ENCODE peak calls at places on chromosomes 4 and X, in seven cellular contexts. C is colonic mucosa, D is K562, E is BJ, X is uterus, N is BE2C, R is body of pancreas. W is an unnamed sample.

GRCh38 chr4:166512267-166512666 is 639.2 kb downstream of the TLL1 start:
- DNase-seq in C (no peak), D (no peak), E (no peak), X (no peak), N (no peak), R (no peak), W (no peak)

GRCh38 chr4:167721574-167721973 is 370.8 kb upstream of the ANXA10 start:
- DNase-seq in C (no peak), D (no peak), E (no peak), X (no peak), N (no peak), R (no peak), W (no peak)

GRCh38 chr4:16024009-16024408 is 59.8 kb downstream of the PROM1 start:
- DNase-seq in C (no peak), D (no peak), E (no peak), X (no peak), N (no peak), R (no peak), W (peak)

GRCh38 chr4:663438-664428 is 10.3 kb downstream of the ATP5ME start:
- DNase-seq in C (no peak), D (no peak), E (no peak), X (no peak), N (peak), R (peak), W (no peak)

GRCh38 chrX:130330706-130331105 is 9.0 kb upstream of the SLC25A14 start:
- DNase-seq in C (peak), D (peak), E (no peak), X (no peak), N (peak), R (peak), W (no peak)

GRCh38 chr4:101356928-101357327 is 9.6 kb upstream of the PPP3CA start:
- DNase-seq in C (no peak), D (no peak), E (peak), X (no peak), N (no peak), R (peak), W (peak)

GRCh38 chr4:174119051-174119450 is 164.4 kb downstream of the FBXO8 start:
- DNase-seq in C (no peak), D (no peak), E (peak), X (peak), N (peak), R (no peak), W (no peak)

GRCh38 chrX:109155161-109155560 is 326.7 kb downstream of the GUCY2F start:
- DNase-seq in C (no peak), D (no peak), E (no peak), X (no peak), N (no peak), R (no peak), W (no peak)

GRCh38 chr4:156771171-156771837 is 200.3 kb downstream of the PDGFC start:
- DNase-seq in C (no peak), D (no peak), E (no peak), X (peak), N (no peak), R (peak), W (no peak)

GRCh38 chr4:82688091-82688815 is 110.3 kb downstream of the SCD5 start:
- DNase-seq in C (no peak), D (no peak), E (no peak), X (no peak), N (no peak), R (no peak), W (no peak)

GRCh38 chr4:113328514-113328913 is 279.1 kb downstream of the ANK2 start:
- DNase-seq in C (no peak), D (peak), E (no peak), X (no peak), N (peak), R (no peak), W (no peak)

GRCh38 chr4:69323284-69323683 is 43.0 kb downstream of the UGT2B28 start:
- DNase-seq in C (no peak), D (no peak), E (no peak), X (no peak), N (no peak), R (no peak), W (no peak)

GRCh38 chr4:176791591-176792347 is 953 bp downstream of the VEGFC start:
- DNase-seq in C (no peak), D (no peak), E (no peak), X (peak), N (peak), R (peak), W (no peak)

GRCh38 chr4:145481164-145481941 is at the start of gene SMAD1:
- DNase-seq in C (peak), D (peak), E (peak), X (peak), N (peak), R (peak), W (peak)

GRCh38 chrX:53440631-53441517 is 6.7 kb upstream of the HSD17B10 start:
- DNase-seq in C (peak), D (no peak), E (no peak), X (peak), N (no peak), R (peak), W (no peak)

GRCh38 chrX:53441531-53442321 is 7.6 kb upstream of the HSD17B10 start:
- DNase-seq in C (peak), D (no peak), E (no peak), X (peak), N (peak), R (peak), W (no peak)

GRCh38 chrX:53440101-53440500 is 5.9 kb upstream of the HSD17B10 start:
- DNase-seq in C (no peak), D (no peak), E (no peak), X (no peak), N (no peak), R (no peak), W (no peak)

GRCh38 chrX:53438832-53439230 is 4.7 kb upstream of the HSD17B10 start:
- DNase-seq in C (no peak), D (no peak), E (no peak), X (no peak), N (no peak), R (no peak), W (no peak)

DNA sequence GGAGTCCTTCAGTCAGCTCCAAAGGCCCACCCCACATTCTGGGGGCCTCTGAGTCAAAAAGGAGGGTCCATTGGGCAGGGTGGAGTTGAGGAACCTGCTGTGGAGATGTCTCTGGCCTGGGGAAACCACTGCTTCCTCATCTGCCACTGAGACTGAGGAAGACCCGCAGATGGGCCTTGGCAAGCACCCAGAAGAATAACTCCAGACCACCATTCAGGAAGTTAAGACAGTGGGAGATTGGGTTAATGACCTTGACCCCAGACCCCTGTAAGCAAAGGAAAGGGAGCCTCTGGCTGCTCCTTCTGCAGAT is 8.1 kb upstream of the HSD17B10 start:
- DNase-seq in C (no peak), D (no peak), E (no peak), X (no peak), N (no peak), R (no peak), W (no peak)
- H3K4me3 ChIP-seq in C (no peak), D (no peak), E (no peak), X (no peak), N (peak), R (no peak), W (peak)

GRCh38 chr4:141860974-141861373 is 224.6 kb downstream of the IL15 start:
- DNase-seq in C (no peak), D (peak), E (no peak), X (no peak), N (no peak), R (no peak), W (no peak)
- TF ChIP-seq CTCF in C (peak), D (peak), E (no peak), X (no peak), N (peak), R (no peak), W (no peak)

GRCh38 chrX:41441934-41442823 is 5.0 kb upstream of the NYX start:
- DNase-seq in C (peak), D (peak), E (peak), X (peak), N (no peak), R (peak), W (no peak)
- H3K4me3 ChIP-seq in C (peak), D (peak), E (peak), X (peak), N (no peak), R (no peak), W (peak)

GRCh38 chrX:28802625-28803024 is 215.4 kb downstream of the IL1RAPL1 start:
- DNase-seq in C (no peak), D (no peak), E (no peak), X (no peak), N (no peak), R (no peak), W (no peak)
- TF ChIP-seq CTCF in C (no peak), D (no peak), E (no peak), X (no peak), N (no peak), R (no peak), W (no peak)

GRCh38 chr4:107265859-107266258 is 229.7 kb upstream of the DKK2 start:
- DNase-seq in C (no peak), D (no peak), E (no peak), X (no peak), N (no peak), R (peak), W (no peak)
- H3K4me3 ChIP-seq in C (no peak), D (no peak), E (no peak), X (no peak), N (no peak), R (no peak), W (no peak)

DNA sequence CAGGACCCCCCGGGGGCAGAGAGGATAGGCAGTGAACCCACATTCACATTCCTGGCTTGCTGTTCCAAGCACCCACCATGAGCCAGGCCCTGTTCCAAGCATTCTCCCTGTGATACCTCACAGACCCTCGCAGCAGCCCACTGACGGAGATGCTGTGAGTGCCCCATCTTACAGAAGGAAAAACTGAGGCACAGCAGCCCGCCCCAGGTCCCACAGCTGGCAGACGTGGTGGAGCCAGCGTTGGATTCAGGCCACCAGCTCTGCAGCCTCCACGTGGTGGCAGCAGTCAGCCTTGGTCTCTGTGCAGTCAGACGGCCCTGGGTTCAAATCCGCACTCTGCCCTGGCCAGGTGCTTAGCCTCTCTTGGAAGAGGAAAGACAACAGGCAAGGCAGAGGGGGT is 16.8 kb downstream of the MAN2B2 start:
- DNase-seq in C (no peak), D (peak), E (no peak), X (no peak), N (no peak), R (no peak), W (no peak)
- TF ChIP-seq CTCF in C (no peak), D (peak), E (no peak), X (no peak), N (no peak), R (no peak), W (no peak)

DNA sequence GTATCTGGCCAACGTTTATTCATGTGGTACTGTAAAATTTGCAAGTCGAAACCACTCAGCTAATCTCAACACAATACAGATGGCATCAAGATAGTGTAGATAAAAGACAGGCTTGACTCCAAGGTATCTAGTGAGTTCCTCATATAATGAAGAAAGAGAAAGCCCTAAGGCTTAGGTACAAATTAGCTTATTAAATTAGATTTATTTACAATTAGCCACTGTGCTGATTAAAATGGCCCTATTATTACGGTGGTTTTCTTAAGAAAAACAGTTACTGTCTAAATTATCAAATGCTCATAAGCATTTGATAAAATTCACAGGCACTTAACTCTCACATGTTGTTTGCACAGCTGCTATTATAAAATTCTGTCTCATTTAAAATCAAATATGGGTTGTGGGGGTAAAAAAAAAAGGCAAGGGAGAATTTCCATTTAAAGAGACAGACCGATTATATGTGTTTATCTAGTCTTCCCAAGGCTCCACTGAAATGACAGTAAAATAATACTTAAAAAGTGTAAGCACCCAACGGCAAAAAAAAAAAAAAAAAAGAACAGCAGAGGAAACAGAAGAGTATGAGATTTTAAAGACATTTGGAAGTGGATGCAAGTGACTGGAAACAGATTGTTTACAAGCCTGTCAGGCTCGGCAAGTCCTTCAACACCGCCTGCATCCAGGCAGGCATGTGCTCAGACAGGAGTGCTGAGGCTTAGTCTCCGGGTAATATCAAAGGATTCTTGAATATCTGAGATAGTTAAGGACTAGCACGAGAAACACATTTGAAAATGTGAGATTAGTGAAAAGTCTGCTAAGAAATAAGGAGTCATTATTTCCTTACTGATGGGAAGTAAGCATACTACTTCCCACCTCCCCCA is 55.1 kb downstream of the FAM13A start:
- DNase-seq in C (no peak), D (no peak), E (no peak), X (no peak), N (peak), R (peak), W (no peak)
- H3K4me3 ChIP-seq in C (no peak), D (no peak), E (no peak), X (no peak), N (peak), R (no peak), W (no peak)

GRCh38 chrX:28697732-28698131 is 110.5 kb downstream of the IL1RAPL1 start:
- DNase-seq in C (no peak), D (no peak), E (no peak), X (no peak), N (no peak), R (no peak), W (no peak)

DNA sequence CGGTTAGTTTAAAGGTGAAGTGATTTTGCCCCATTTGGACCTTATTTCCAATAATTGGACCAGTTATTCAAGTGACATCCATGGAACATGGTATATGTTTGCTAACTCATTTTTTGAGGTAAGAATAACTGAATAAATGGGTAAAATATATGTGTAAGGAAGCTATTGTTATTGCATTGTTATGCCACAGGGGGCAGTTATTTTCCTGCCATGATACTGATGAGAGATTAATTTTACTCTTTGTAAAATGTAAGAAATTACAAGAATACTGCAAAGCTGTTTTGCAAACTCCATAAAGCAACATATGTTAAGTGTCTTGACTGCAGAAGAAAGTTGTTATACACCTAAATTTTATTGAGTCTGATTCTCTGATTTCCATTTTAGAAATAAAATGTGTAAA is 114.0 kb downstream of the IL1RAPL1 start:
- DNase-seq in C (no peak), D (no peak), E (no peak), X (no peak), N (no peak), R (no peak), W (no peak)
- TF ChIP-seq CTCF in C (no peak), D (no peak), E (no peak), X (no peak), N (no peak), R (no peak), W (no peak)

GRCh38 chrX:70454441-70455365 is 10.1 kb downstream of the DLG3 start:
- DNase-seq in C (peak), D (peak), E (no peak), X (peak), N (peak), R (peak), W (no peak)

GRCh38 chrX:70452143-70452733 is 7.6 kb downstream of the DLG3 start:
- DNase-seq in C (peak), D (peak), E (no peak), X (peak), N (no peak), R (peak), W (no peak)

GRCh38 chrX:70456256-70456655 is 11.6 kb downstream of the DLG3 start:
- DNase-seq in C (no peak), D (no peak), E (no peak), X (no peak), N (no peak), R (no peak), W (no peak)

GRCh38 chrX:70455366-70456202 is 10.9 kb downstream of the DLG3 start:
- DNase-seq in C (peak), D (no peak), E (no peak), X (no peak), N (no peak), R (peak), W (no peak)

GRCh38 chrX:70453024-70453618 is 8.5 kb downstream of the DLG3 start:
- DNase-seq in C (no peak), D (no peak), E (no peak), X (no peak), N (no peak), R (no peak), W (no peak)
- H3K4me3 ChIP-seq in C (peak), D (no peak), E (peak), X (no peak), N (no peak), R (no peak), W (peak)

DNA sequence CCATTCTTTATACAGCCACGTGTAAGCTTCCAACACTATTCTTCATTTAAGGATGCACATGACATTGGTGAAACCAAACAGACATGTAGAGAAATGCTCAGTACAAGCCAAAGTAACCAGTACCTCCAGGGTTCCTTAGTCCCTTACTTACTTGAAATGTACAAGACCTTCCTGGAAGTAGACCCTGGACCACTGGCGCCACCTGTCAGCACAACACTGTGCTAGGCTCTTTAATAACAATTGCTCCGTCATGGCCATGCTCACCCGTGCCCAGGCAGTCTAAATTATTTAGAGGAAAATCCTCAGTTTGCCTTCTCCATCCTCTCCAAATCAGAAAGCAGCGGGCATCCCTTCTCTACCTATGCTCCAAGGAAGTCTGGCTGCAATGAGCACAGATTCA is 52.7 kb downstream of the ADGRA3 start:
- DNase-seq in C (no peak), D (peak), E (no peak), X (no peak), N (no peak), R (peak), W (no peak)
- TF ChIP-seq CTCF in C (no peak), D (no peak), E (no peak), X (no peak), N (no peak), R (no peak), W (no peak)

W was measured in AG04449.